ENCODE peak calls at places on chromosomes 16 and 17, in seven cellular contexts. G, Z, W, N, F, Q and C are unnamed samples.

GRCh38 chr16:68782198-68783174 is 45.4 kb downstream of the CDH1 start:
- DNase-seq in F (no peak), N (no peak), W (no peak), G (no peak), Z (no peak), Q (no peak), C (no peak)

GRCh38 chr17:8611671-8612298 is 18.7 kb downstream of the MYH10 start:
- DNase-seq in G (no peak), N (no peak), F (no peak), W (no peak), Z (no peak), Q (no peak), C (peak; percentile 70)

GRCh38 chr16:56421313-56421712 is 4.0 kb downstream of the AMFR start:
- DNase-seq in Q (no peak), F (no peak), Z (no peak), W (no peak), G (no peak), N (no peak), C (no peak)

GRCh38 chr16:1090620-1091587 is 5.1 kb downstream of the C1QTNF8 start:
- DNase-seq in N (no peak), F (peak; percentile 49), G (no peak), Q (peak; percentile 73), W (no peak), Z (peak; percentile 67), C (no peak)

GRCh38 chr17:31320791-31321190 is 631 bp downstream of the EVI2A start:
- DNase-seq in N (no peak), F (no peak), W (no peak), Z (no peak), G (no peak), Q (no peak), C (no peak)

GRCh38 chr17:40072481-40073346 is 9.9 kb downstream of the THRA start:
- DNase-seq in N (no peak), F (no peak), W (no peak), Q (no peak), Z (peak; percentile 45), G (no peak), C (no peak)

GRCh38 chr16:31382485-31383161 is 10.5 kb upstream of the ITGAD start:
- DNase-seq in W (peak; percentile 51), Z (peak; percentile 79), N (peak; percentile 69), F (peak; percentile 68), G (peak; percentile 56), Q (peak; percentile 63), C (peak; percentile 31)

GRCh38 chr16:85369741-85370528 is 243.2 kb upstream of the GSE1 start:
- DNase-seq in N (peak; percentile 85), Z (peak; percentile 51), Q (peak; percentile 47), G (peak; percentile 53), W (peak; percentile 30), F (no peak), C (peak; percentile 47)

GRCh38 chr16:84845496-84846002 is 25.8 kb downstream of the CRISPLD2 start:
- DNase-seq in W (no peak), N (no peak), Q (no peak), Z (no peak), G (no peak), F (no peak), C (no peak)

GRCh38 chr17:68871447-68871846 is 83.7 kb downstream of the ABCA8 start:
- DNase-seq in G (no peak), N (no peak), W (no peak), Q (no peak), F (no peak), Z (no peak), C (no peak)

GRCh38 chr16:674968-675883 is at the start of gene RHBDL1:
- DNase-seq in Q (no peak), G (no peak), W (no peak), F (no peak), Z (no peak), N (no peak), C (peak; percentile 34)

GRCh38 chr17:78671607-78672404 is 94.6 kb upstream of the DNAH17 start:
- DNase-seq in W (no peak), N (no peak), Z (no peak), Q (no peak), F (no peak), G (no peak), C (no peak)

GRCh38 chr17:45132569-45133463 is 501 bp upstream of the PLCD3 start:
- DNase-seq in Q (peak; percentile 86), W (peak; percentile 63), F (peak; percentile 87), G (peak; percentile 80), N (peak; percentile 88), Z (peak; percentile 91), C (peak; percentile 57)

GRCh38 chr16:75089486-75090202 is 26.9 kb downstream of the LDHD start:
- DNase-seq in F (no peak), W (no peak), Q (no peak), G (no peak), Z (no peak), N (no peak), C (no peak)

DNA sequence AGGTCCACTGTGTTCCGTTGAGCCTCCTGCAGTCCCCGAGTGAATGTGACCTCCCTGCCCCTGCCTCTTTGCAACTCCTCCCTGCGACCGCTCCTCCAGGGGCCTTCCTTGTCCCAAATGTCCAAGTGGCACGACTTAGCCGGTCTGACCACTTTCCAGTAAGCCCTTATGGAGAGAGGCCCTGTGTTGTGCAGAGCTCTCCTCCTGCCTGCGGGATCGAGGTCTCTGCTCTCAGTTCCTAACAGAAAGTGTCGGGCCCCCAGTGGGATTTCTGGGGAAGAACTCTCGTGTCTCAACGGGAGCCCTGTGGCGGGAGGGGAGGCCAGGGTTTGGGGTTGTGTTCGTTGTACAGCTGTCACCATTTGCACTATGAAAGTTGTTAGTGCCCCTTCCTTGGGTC is 234.3 kb downstream of the SEC14L1 start:
- DNase-seq in G (peak; percentile 61), W (no peak), Z (no peak), N (no peak), Q (no peak), F (no peak), C (no peak)
- H3K36me3 ChIP-seq in G (peaks cover 2% of the 10 kb centered on the region), W (no peaks in the 10 kb centered on the region), Z (no peaks in the 10 kb centered on the region), N (no peaks in the 10 kb centered on the region), Q (no peaks in the 10 kb centered on the region), F (no peaks in the 10 kb centered on the region), C (no peaks in the 10 kb centered on the region)

DNA sequence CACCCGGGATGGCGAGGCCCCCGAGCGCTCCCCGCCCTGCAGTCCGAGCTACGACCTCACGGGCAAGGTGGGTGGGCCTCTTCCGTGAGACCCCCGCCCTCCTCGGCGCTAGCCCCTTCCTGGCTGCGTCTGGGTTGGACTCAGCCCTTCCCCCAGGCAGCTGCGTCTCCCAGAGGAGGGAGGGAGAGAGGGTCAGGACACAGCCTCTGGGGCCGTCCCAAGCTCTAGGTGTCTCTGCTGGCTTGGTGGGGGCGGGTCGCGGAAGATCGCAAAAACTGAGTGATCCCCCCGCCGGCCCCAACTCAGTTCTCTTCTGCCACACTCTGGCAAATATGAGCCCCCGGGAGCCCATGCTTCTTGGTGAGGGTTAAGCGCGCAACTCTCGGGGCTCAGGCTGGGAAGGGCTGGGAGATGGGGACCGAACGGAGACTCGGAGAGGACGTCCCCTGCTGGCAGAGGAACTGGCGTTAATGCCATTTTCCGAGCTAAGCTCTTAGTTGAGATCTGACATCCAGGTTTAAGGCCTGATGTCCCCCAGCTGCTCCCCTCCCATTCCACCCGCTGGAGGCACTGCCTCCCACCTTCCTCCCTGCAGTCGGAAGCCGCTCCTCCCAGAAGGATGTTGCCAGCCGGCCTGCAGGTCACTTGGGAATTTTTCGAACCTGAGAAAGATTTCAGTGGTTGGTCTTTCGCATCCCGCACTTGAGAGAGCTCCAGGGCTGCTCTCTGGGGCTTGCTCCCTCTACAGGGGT is 419 bp downstream of the RAB37 start:
- DNase-seq in G (no peak), F (no peak), W (no peak), N (no peak), Z (peak; percentile 55), Q (no peak), C (no peak)
- TF ChIP-seq CTCF in G (peak; percentile 15), F (peak; percentile 33), W (peak; percentile 13), N (no peak), Z (peak; percentile 54), Q (peak; percentile 26), C (peak; percentile 51)

GRCh38 chr16:57688487-57688986 is 6.1 kb upstream of the DRC7 start:
- DNase-seq in Z (no peak), N (no peak), W (no peak), Q (no peak), F (no peak), G (no peak), C (no peak)

GRCh38 chr16:57690782-57691471 is 3.7 kb upstream of the DRC7 start:
- DNase-seq in N (no peak), F (no peak), W (no peak), Z (no peak), G (no peak), Q (no peak), C (no peak)

GRCh38 chr16:57689772-57690558 is 4.6 kb upstream of the DRC7 start:
- DNase-seq in F (no peak), Q (no peak), Z (peak; percentile 18), G (no peak), N (no peak), W (peak; percentile 28), C (no peak)

GRCh38 chr16:57686577-57686976 is 8.0 kb upstream of the DRC7 start:
- DNase-seq in N (no peak), Z (no peak), Q (no peak), F (no peak), G (no peak), W (no peak), C (no peak)

GRCh38 chr16:57688987-57689771 is 5.4 kb upstream of the DRC7 start:
- DNase-seq in G (no peak), F (no peak), W (no peak), Q (no peak), Z (no peak), N (no peak), C (no peak)
- H3K27ac ChIP-seq in G (no peak overlapping the region), F (peak overlapping the region; percentile 39), W (peak overlapping the region; percentile 44), Q (no peak overlapping the region), Z (no peak overlapping the region), N (no peak overlapping the region), C (no peak overlapping the region)

GRCh38 chr17:65529040-65529633 is 32.3 kb downstream of the AXIN2 start:
- DNase-seq in F (no peak), Z (no peak), Q (no peak), G (no peak), N (no peak), W (no peak), C (no peak)
- H3K36me3 ChIP-seq in F (no peaks in the 10 kb centered on the region), Z (peaks cover 21% of the 10 kb centered on the region), Q (peaks cover 29% of the 10 kb centered on the region), G (peaks cover 29% of the 10 kb centered on the region), N (no peaks in the 10 kb centered on the region), W (peaks cover 4% of the 10 kb centered on the region), C (no peaks in the 10 kb centered on the region)

GRCh38 chr17:76523084-76524037 is 14.1 kb downstream of the CYGB start:
- DNase-seq in F (peak; percentile 66), G (peak; percentile 82), Z (peak; percentile 78), W (peak; percentile 78), N (peak; percentile 78), Q (peak; percentile 78), C (no peak)
- TF ChIP-seq CTCF in F (peak; percentile 100), G (peak; percentile 98), Z (peak; percentile 97), W (peak; percentile 99), N (peak; percentile 100), Q (peak; percentile 100), C (peak; percentile 100)

GRCh38 chr17:33086041-33086440 is 94.4 kb downstream of the SPACA3 start:
- DNase-seq in F (no peak), Z (no peak), G (no peak), Q (no peak), W (no peak), N (no peak), C (no peak)

GRCh38 chr17:33082529-33083148 is 91.0 kb downstream of the SPACA3 start:
- DNase-seq in W (no peak), Z (no peak), N (no peak), Q (no peak), F (no peak), G (no peak), C (no peak)

GRCh38 chr17:33084755-33085154 is 93.1 kb downstream of the SPACA3 start:
- DNase-seq in F (no peak), G (no peak), Q (no peak), W (no peak), N (no peak), Z (no peak), C (no peak)

GRCh38 chr17:33080091-33080490 is 88.4 kb downstream of the SPACA3 start:
- DNase-seq in W (no peak), G (no peak), F (no peak), Q (no peak), Z (no peak), N (no peak), C (no peak)
- H3K27ac ChIP-seq in W (no peak overlapping the region), G (no peak overlapping the region), F (no peak overlapping the region), Q (no peak overlapping the region), Z (no peak overlapping the region), N (no peak overlapping the region), C (no peak overlapping the region)